ENCODE peak calls at places on chromosomes 4 and X, in six cellular contexts. A, E, X, M, F and Q are unnamed samples.

GRCh38 chr4:6873792-6874461 is 35.7 kb upstream of the TBC1D14 start:
- DNase-seq in F (peak), M (peak), E (peak), X (peak), A (peak), Q (no peak)

GRCh38 chrX:100615015-100615414 is 21.6 kb downstream of the TSPAN6 start:
- DNase-seq in E (peak), F (peak), A (peak), M (peak), X (no peak), Q (no peak)

GRCh38 chr4:184939978-184940377 is 78.3 kb upstream of the HELT start:
- DNase-seq in X (no peak), F (no peak), E (no peak), M (no peak), A (no peak), Q (no peak)

GRCh38 chr4:148345509-148345908 is 96.7 kb downstream of the NR3C2 start:
- DNase-seq in E (no peak), A (no peak), X (no peak), M (no peak), F (no peak), Q (no peak)

GRCh38 chrX:46849933-46850332 is 13.1 kb downstream of the RP2 start:
- DNase-seq in X (no peak), M (no peak), E (no peak), A (no peak), F (no peak), Q (no peak)

GRCh38 chr4:53313510-53313909 is 52.4 kb downstream of the SCFD2 start:
- DNase-seq in A (no peak), F (no peak), E (no peak), X (no peak), M (peak), Q (no peak)

GRCh38 chr4:8162625-8163024 is 4.0 kb upstream of the ABLIM2 start:
- DNase-seq in X (no peak), E (no peak), F (no peak), M (no peak), A (no peak), Q (no peak)

GRCh38 chr4:39502034-39502658 is 25.1 kb downstream of the UGDH start:
- DNase-seq in F (no peak), A (peak), M (no peak), X (no peak), E (no peak), Q (no peak)

GRCh38 chrX:133649659-133650058 is 234.4 kb upstream of the GPC4 start:
- DNase-seq in E (no peak), A (no peak), M (no peak), F (no peak), X (no peak), Q (no peak)

GRCh38 chr4:98092833-98093439 is 50.3 kb downstream of the STPG2 start:
- DNase-seq in M (no peak), F (no peak), A (no peak), X (no peak), E (no peak), Q (no peak)

GRCh38 chr4:182478475-182478874 is 235.3 kb downstream of the TENM3 start:
- DNase-seq in X (no peak), M (peak), E (no peak), A (peak), F (no peak), Q (no peak)

GRCh38 chrX:130915302-130915701 is 12.3 kb upstream of the ENOX2 start:
- DNase-seq in X (no peak), E (no peak), M (no peak), A (no peak), F (no peak), Q (no peak)

GRCh38 chr4:80407246-80407645 is 71.7 kb downstream of the CFAP299 start:
- DNase-seq in X (no peak), F (no peak), M (no peak), A (no peak), E (no peak), Q (no peak)

GRCh38 chr4:25956260-25956659 is 42.2 kb downstream of the SMIM20 start:
- DNase-seq in F (no peak), M (peak), X (no peak), E (no peak), A (no peak), Q (no peak)

GRCh38 chr4:184838249-184839074 is 12.7 kb upstream of the ACSL1 start:
- DNase-seq in E (no peak), X (no peak), F (no peak), M (no peak), A (no peak), Q (no peak)

GRCh38 chrX:15293471-15293870 is 22.0 kb downstream of the ASB11 start:
- DNase-seq in F (no peak), A (no peak), X (no peak), E (no peak), M (no peak), Q (no peak)

GRCh38 chr4:83894831-83895230 is 358.9 kb downstream of the GPAT3 start:
- DNase-seq in E (no peak), A (no peak), M (no peak), F (no peak), X (no peak), Q (no peak)

GRCh38 chrX:97039363-97040029 is 155.8 kb downstream of the RPA4 start:
- DNase-seq in F (no peak), X (no peak), A (no peak), E (peak), M (no peak), Q (no peak)

GRCh38 chrX:71147496-71148277 is 3.0 kb downstream of the NLGN3 start:
- DNase-seq in A (no peak), M (no peak), F (no peak), E (no peak), X (no peak), Q (no peak)

GRCh38 chr4:146442801-146443200 is 78.9 kb downstream of the SLC10A7 start:
- DNase-seq in A (no peak), X (no peak), F (no peak), M (no peak), E (no peak), Q (no peak)